ENCODE peak calls at places on chromosome 6, in five cellular contexts. L, K, I, C and M are unnamed samples.
A peak's percentile ranks its signal among the peaks of the same experiment; 100 is the strongest.

GRCh38 chr6:144223686-144224085 is 61.4 kb upstream of the UTRN start:
- DNase-seq in I (no peak), L (no peak), C (no peak), K (no peak), M (no peak)

GRCh38 chr6:39508513-39508912 is 186.0 kb upstream of the KCNK16 start:
- DNase-seq in K (no peak), L (no peak), C (no peak), I (no peak), M (no peak)

GRCh38 chr6:125839471-125839870 is 48.7 kb downstream of the NCOA7 start:
- DNase-seq in K (no peak), C (no peak), I (no peak), L (no peak), M (no peak)

GRCh38 chr6:31379850-31380249 is 22.9 kb upstream of the HLA-B start:
- DNase-seq in K (no peak), C (no peak), L (no peak), I (no peak), M (no peak)

GRCh38 chr6:33433001-33433559 is 13.2 kb downstream of the SYNGAP1 start:
- DNase-seq in K (no peak), I (no peak), C (no peak), L (no peak), M (no peak)

GRCh38 chr6:8658391-8658790 is 223.0 kb upstream of the SLC35B3 start:
- DNase-seq in C (peak; percentile 40), K (no peak), L (no peak), I (no peak), M (no peak)

GRCh38 chr6:144758602-144759001 is 473.5 kb downstream of the UTRN start:
- DNase-seq in I (no peak), L (peak; percentile 28), K (no peak), C (no peak), M (no peak)

GRCh38 chr6:41040101-41040910 is 1.3 kb upstream of the UNC5CL start:
- DNase-seq in I (no peak), K (no peak), C (no peak), L (peak; percentile 84), M (no peak)

GRCh38 chr6:68279793-68280557 is 355.1 kb upstream of the ADGRB3 start:
- DNase-seq in K (no peak), L (peak; percentile 19), I (no peak), C (no peak), M (no peak)

GRCh38 chr6:41000248-41000647 is 38.8 kb downstream of the UNC5CL start:
- DNase-seq in K (no peak), I (no peak), C (no peak), L (no peak), M (no peak)

GRCh38 chr6:38261626-38262025 is 378.1 kb downstream of the BTBD9 start:
- DNase-seq in K (no peak), C (no peak), L (no peak), I (no peak), M (no peak)

GRCh38 chr6:142871910-142872331 is 73.1 kb downstream of the HIVEP2 start:
- DNase-seq in K (peak; percentile 56), L (no peak), I (no peak), C (no peak), M (peak; percentile 71)

GRCh38 chr6:168133186-168133585 is 54.2 kb upstream of the FRMD1 start:
- DNase-seq in L (no peak), K (peak; percentile 34), I (peak; percentile 80), C (no peak), M (no peak)

GRCh38 chr6:168132531-168133184 is 53.6 kb upstream of the FRMD1 start:
- DNase-seq in K (peak; percentile 75), I (peak; percentile 80), C (peak; percentile 68), L (peak; percentile 49), M (no peak)

GRCh38 chr6:168130683-168131371 is 51.8 kb upstream of the FRMD1 start:
- DNase-seq in C (no peak), K (no peak), L (no peak), I (no peak), M (no peak)

GRCh38 chr6:168130168-168130651 is 51.2 kb upstream of the FRMD1 start:
- DNase-seq in I (no peak), K (no peak), C (no peak), L (no peak), M (no peak)

GRCh38 chr6:168131464-168132415 is 52.7 kb upstream of the FRMD1 start:
- DNase-seq in L (no peak), C (peak; percentile 21), K (no peak), I (no peak), M (no peak)
- H3K4me3 ChIP-seq in L (no peak overlapping the region), C (no peak overlapping the region), K (peak overlapping the region; percentile 38), I (no peak overlapping the region), M (no peak overlapping the region)

DNA sequence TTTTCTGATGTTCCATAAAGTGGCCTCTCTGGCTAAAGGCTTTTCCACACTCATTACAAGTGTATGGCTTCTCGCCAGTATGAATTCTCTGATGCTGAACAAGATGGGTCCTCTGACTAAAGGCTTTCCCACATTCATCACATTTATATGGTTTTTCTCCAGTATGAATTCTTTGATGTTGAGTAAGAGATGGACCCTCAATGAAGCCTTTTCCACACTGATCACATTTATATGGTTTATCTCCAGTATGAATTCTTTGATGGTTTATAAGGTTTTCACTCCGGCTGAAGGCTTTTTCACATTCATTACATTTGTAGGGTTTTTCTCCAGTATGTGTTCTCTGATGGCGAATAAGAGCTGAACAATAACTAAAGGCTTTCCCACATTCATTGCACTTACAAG is 20.4 kb downstream of the ZNF184 start:
- DNase-seq in I (no peak), K (no peak), L (peak; percentile 21), C (no peak), M (no peak)
- H3K9me3 ChIP-seq in I (peaks cover 90% of the 10 kb centered on the region), K (peaks cover 99% of the 10 kb centered on the region), L (peaks cover 93% of the 10 kb centered on the region), C (peaks cover 11% of the 10 kb centered on the region), M (peaks cover 74% of the 10 kb centered on the region)

GRCh38 chr6:35044145-35044745 is 96.9 kb downstream of the TCP11 start:
- DNase-seq in K (no peak), L (no peak), C (no peak), I (no peak), M (no peak)

GRCh38 chr6:35042451-35042850 is 98.7 kb downstream of the TCP11 start:
- DNase-seq in I (no peak), K (no peak), L (no peak), C (no peak), M (no peak)

GRCh38 chr6:35044771-35045275 is 96.3 kb downstream of the TCP11 start:
- DNase-seq in K (no peak), C (no peak), L (no peak), I (no peak), M (no peak)

GRCh38 chr6:35042041-35042440 is 99.1 kb downstream of the TCP11 start:
- DNase-seq in L (no peak), I (no peak), K (no peak), C (no peak), M (no peak)

GRCh38 chr6:35043381-35043780 is 97.8 kb downstream of the TCP11 start:
- DNase-seq in C (no peak), K (no peak), I (no peak), L (no peak), M (no peak)
- H3K4me3 ChIP-seq in C (no peak overlapping the region), K (no peak overlapping the region), I (no peak overlapping the region), L (no peak overlapping the region), M (no peak overlapping the region)

GRCh38 chr6:30283761-30284160 is 43.0 kb upstream of the TRIM39 start:
- DNase-seq in I (no peak), C (no peak), L (no peak), K (no peak), M (no peak)

GRCh38 chr6:30282522-30282921 is 44.2 kb upstream of the TRIM39 start:
- DNase-seq in C (no peak), K (no peak), L (no peak), I (no peak), M (no peak)

GRCh38 chr6:30287139-30287538 is 39.6 kb upstream of the TRIM39 start:
- DNase-seq in L (no peak), I (no peak), K (no peak), C (no peak), M (no peak)
- H3K9me3 ChIP-seq in L (peaks cover 67% of the 10 kb centered on the region), I (peaks cover 56% of the 10 kb centered on the region), K (peaks cover 65% of the 10 kb centered on the region), C (no peaks in the 10 kb centered on the region), M (peaks cover 21% of the 10 kb centered on the region)

DNA sequence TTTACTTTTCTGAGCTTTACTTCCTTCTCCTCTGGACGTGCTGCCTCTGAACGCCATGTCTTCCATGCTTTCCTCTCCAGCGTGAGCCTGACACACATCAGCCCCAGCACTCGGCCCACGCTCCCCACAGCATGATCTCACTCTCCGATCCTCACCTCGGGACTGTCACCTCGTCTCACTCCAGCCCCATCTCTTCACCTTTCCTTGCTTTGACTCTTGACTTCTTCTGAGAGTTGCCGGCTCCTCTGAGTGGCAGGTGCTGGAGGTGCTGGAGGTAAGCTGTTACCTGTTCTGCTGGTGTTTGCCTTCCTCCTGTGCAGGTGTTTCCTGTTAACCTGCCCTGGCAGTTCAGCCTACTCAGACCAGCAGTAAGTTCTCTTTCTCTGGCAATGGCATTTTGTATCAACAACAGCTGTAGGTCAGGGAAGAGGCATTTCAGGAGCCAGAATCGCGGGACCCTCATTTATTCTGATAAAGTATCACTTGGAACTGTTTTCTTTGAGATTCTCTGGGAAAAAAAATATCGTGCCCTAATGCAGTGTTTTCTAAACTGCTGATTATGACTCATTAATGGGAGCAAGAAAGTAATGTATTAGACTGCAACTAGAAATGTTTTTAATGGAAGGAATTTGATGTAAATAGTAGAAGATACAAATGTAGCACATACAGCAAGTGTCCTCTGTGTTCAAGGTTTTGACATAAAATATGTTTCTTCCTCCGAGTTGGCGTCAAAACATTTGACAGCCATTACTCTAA is 106.5 kb downstream of the ARID1B start:
- DNase-seq in L (no peak), K (no peak), I (no peak), C (no peak), M (no peak)
- H3K4me3 ChIP-seq in L (no peak overlapping the region), K (no peak overlapping the region), I (no peak overlapping the region), C (no peak overlapping the region), M (no peak overlapping the region)

GRCh38 chr6:2693191-2693590 is 57.5 kb downstream of the MYLK4 start:
- DNase-seq in I (no peak), K (no peak), L (no peak), C (no peak), M (no peak)

GRCh38 chr6:2684059-2684749 is 66.5 kb downstream of the MYLK4 start:
- DNase-seq in K (no peak), I (no peak), L (peak; percentile 67), C (no peak), M (no peak)

GRCh38 chr6:2684766-2685754 is 65.7 kb downstream of the MYLK4 start:
- DNase-seq in K (no peak), C (no peak), L (no peak), I (no peak), M (no peak)

GRCh38 chr6:2687456-2687855 is 63.3 kb downstream of the MYLK4 start:
- DNase-seq in C (no peak), L (no peak), K (no peak), I (no peak), M (no peak)

DNA sequence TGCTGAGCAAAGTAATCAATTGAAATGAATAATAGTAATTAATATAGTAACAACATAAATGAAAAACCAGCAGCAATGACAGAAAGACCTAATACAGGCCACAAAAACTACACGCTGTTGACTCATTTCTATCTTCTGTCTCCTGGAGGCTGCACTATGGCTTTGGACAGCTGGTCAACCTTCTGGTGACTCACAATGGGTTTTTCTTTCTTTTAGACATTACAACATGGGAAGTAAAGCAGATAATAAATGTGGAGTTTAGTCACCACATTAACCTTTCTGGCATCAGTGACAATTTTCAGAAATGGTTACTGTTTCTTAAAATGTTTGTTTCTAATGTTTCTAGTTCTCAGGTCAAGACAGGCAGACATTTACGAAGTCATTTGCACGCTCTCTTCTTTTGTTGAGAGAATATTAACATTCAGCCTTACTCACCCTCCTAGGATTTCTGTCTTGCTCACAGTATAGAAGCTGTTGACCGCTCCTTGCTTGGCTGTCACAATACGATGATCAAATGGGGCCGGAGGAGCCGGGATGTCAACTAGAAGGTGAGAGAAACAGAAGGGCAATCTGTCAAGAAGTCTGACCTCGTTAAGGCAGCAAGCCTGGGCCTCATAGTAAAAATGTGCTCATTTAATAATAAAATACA is 62.2 kb downstream of the MYLK4 start:
- DNase-seq in K (no peak), L (peak; percentile 21), I (no peak), C (no peak), M (no peak)
- H3K9me3 ChIP-seq in K (no peaks in the 10 kb centered on the region), L (no peaks in the 10 kb centered on the region), I (no peaks in the 10 kb centered on the region), C (no peaks in the 10 kb centered on the region), M (no peaks in the 10 kb centered on the region)